ENCODE peak calls at places on chromosomes 1 and 21, in eight cellular contexts. B is CD8-positive, alpha-beta memory T cell; N is GM23338; G is tibial nerve; J is CD4-positive, CD25-positive, alpha-beta regulatory T cell; P is fibroblast of lung; U is heart right ventricle; R is left ventricle myocardium inferior. D is an unnamed sample.

GRCh38 chr21:28805885-28806284 is 186.8 kb downstream of the LTN1 start:
- DNase-seq in R (no peak), P (peak), B (no peak), N (no peak), G (peak), J (no peak), U (no peak), D (peak)

GRCh38 chr1:239586128-239586527 is 199.8 kb downstream of the CHRM3 start:
- DNase-seq in R (no peak), B (no peak), U (no peak), J (no peak), N (no peak), G (no peak), P (no peak), D (no peak)

GRCh38 chr1:12121212-12122000 is 45.4 kb upstream of the TNFRSF1B start:
- DNase-seq in P (peak), G (no peak), R (no peak), J (peak), N (no peak), B (no peak), U (no peak), D (no peak)

GRCh38 chr1:45543599-45544417 is 6.8 kb upstream of the AKR1A1 start:
- DNase-seq in N (peak), P (no peak), U (peak), J (peak), G (peak), R (peak), B (peak), D (no peak)

GRCh38 chr1:58465825-58466617 is 80.5 kb downstream of the OMA1 start:
- DNase-seq in B (no peak), R (no peak), N (peak), G (no peak), J (no peak), P (no peak), U (no peak), D (no peak)

GRCh38 chr1:214326406-214326805 is 45.4 kb downstream of the SMYD2 start:
- DNase-seq in G (no peak), N (peak), B (no peak), R (no peak), J (no peak), P (no peak), U (no peak), D (no peak)

GRCh38 chr1:201013991-201014815 is 9.3 kb downstream of the KIF21B start:
- DNase-seq in P (no peak), N (peak), R (no peak), G (no peak), J (no peak), B (no peak), U (no peak), D (no peak)

GRCh38 chr1:199551967-199552565 is 475.4 kb upstream of the NR5A2 start:
- DNase-seq in R (no peak), B (no peak), P (peak), U (peak), G (peak), N (peak), J (peak), D (peak)

GRCh38 chr1:156896490-156897033 is 3.0 kb downstream of the PEAR1 start:
- DNase-seq in B (no peak), U (no peak), R (no peak), J (no peak), N (peak), G (no peak), P (peak), D (peak)

GRCh38 chr21:44484498-44485253 is 29.4 kb downstream of the LRRC3 start:
- DNase-seq in R (no peak), U (no peak), B (no peak), N (no peak), J (no peak), P (no peak), G (no peak), D (no peak)
- H3K4me3 ChIP-seq in R (no peak), U (no peak), B (no peak), N (no peak), J (no peak), P (no peak), G (no peak), D (no peak)

GRCh38 chr1:32924881-32925344 is 23.7 kb upstream of the TMEM54 start:
- DNase-seq in G (no peak), N (peak), J (no peak), P (no peak), R (peak), U (no peak), B (no peak), D (no peak)
- H3K4me3 ChIP-seq in G (peak), N (peak), J (no peak), P (no peak), R (peak), U (no peak), B (no peak), D (no peak)

GRCh38 chr21:31732538-31732864 is 583 bp upstream of the SCAF4 start:
- DNase-seq in B (no peak), G (no peak), N (no peak), J (no peak), P (peak), R (no peak), U (no peak), D (no peak)

GRCh38 chr21:31731802-31732537 is at the start of gene SCAF4:
- DNase-seq in B (peak), N (peak), R (peak), J (peak), G (peak), P (peak), U (peak), D (peak)

GRCh38 chr21:31733521-31734149 is 1.7 kb upstream of the SCAF4 start:
- DNase-seq in N (no peak), R (no peak), P (no peak), U (no peak), B (no peak), J (no peak), G (no peak), D (no peak)

GRCh38 chr21:31731112-31731801 is 661 bp downstream of the SCAF4 start:
- DNase-seq in N (peak), P (peak), U (peak), J (peak), B (peak), R (peak), G (no peak), D (no peak)

GRCh38 chr21:31732891-31733520 is 1.1 kb upstream of the SCAF4 start:
- DNase-seq in R (no peak), J (no peak), U (peak), P (no peak), B (peak), N (peak), G (no peak), D (no peak)
- H3K4me3 ChIP-seq in R (peak), J (peak), U (no peak), P (peak), B (peak), N (peak), G (peak), D (peak)

DNA sequence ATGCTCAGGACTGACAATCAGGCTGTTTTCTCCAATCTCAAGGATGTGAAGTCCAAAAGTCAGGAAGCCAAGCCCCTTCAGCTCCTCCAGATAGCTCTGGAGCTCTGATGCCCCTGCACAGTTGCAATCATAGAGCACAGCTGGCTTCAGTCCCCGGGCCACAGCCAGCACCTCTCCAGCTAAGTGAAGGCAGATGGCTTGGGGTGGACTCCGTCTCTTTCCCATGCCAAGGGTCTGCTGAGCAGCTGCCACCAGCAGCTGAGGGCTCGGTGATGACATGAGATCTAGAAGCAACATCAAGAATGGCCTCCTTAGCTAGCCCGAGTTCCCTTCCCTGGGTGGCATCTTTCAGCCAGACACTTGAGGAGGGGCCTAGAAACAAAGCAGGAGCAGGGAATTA is 1.0 kb downstream of the C1orf74 start:
- DNase-seq in P (no peak), R (no peak), N (no peak), J (no peak), U (no peak), G (no peak), B (no peak), D (no peak)
- H3K4me3 ChIP-seq in P (peak), R (peak), N (peak), J (peak), U (no peak), G (no peak), B (peak), D (peak)

GRCh38 chr1:32182060-32182459 is 2.6 kb downstream of the TXLNA start:
- DNase-seq in G (no peak), R (no peak), J (no peak), N (no peak), B (no peak), U (no peak), P (no peak), D (no peak)

GRCh38 chr1:32180186-32181060 is 948 bp downstream of the TXLNA start:
- DNase-seq in U (peak), G (peak), R (peak), N (peak), J (peak), P (peak), B (peak), D (no peak)

GRCh38 chr1:32179443-32180185 is at the start of gene TXLNA:
- DNase-seq in G (peak), U (peak), R (peak), N (peak), J (peak), B (peak), P (peak), D (peak)

GRCh38 chr1:32181065-32181464 is 1.6 kb downstream of the TXLNA start:
- DNase-seq in G (no peak), B (no peak), J (no peak), P (no peak), R (no peak), U (no peak), N (no peak), D (no peak)

GRCh38 chr1:32181563-32181962 is 2.1 kb downstream of the TXLNA start:
- DNase-seq in B (no peak), J (no peak), P (no peak), U (no peak), G (no peak), N (no peak), R (no peak), D (no peak)
- H3K4me3 ChIP-seq in B (no peak), J (no peak), P (peak), U (no peak), G (no peak), N (peak), R (peak), D (peak)

D was measured in skeletal muscle cell.